ENCODE peak calls at places on chromosomes 13 and 19, in four cellular contexts. One of them, this sample, is unnamed.

GRCh38 chr13:31192306-31192705 is 7.5 kb upstream of the B3GLCT start:
- DNase-seq in neural progenitor cell: no peak
- DNase-seq in stimulated activated CD8-positive, alpha-beta memory T cell treated with anti-CD3 and anti-CD28 coated beads, Interleukin-15, amount 100 ng/mL, for 24 hours: no peak
- DNase-seq in AG10803: no peak
- DNase-seq in this sample: no peak

GRCh38 chr13:112703935-112704633 is 14.2 kb downstream of the ATP11A start:
- DNase-seq in stimulated activated CD8-positive, alpha-beta memory T cell treated with anti-CD3 and anti-CD28 coated beads, Interleukin-15, amount 100 ng/mL, for 24 hours: no peak
- DNase-seq in AG10803: no peak
- DNase-seq in neural progenitor cell: no peak
- DNase-seq in this sample: no peak

GRCh38 chr19:45075215-45076028 is 856 bp downstream of the ZNF296 start:
- DNase-seq in stimulated activated CD8-positive, alpha-beta memory T cell treated with anti-CD3 and anti-CD28 coated beads, Interleukin-15, amount 100 ng/mL, for 24 hours: no peak
- DNase-seq in AG10803: peak
- DNase-seq in neural progenitor cell: peak
- DNase-seq in this sample: no peak

GRCh38 chr19:33654840-33655508 is 33.2 kb downstream of the CHST8 start:
- DNase-seq in neural progenitor cell: no peak
- DNase-seq in stimulated activated CD8-positive, alpha-beta memory T cell treated with anti-CD3 and anti-CD28 coated beads, Interleukin-15, amount 100 ng/mL, for 24 hours: no peak
- DNase-seq in AG10803: no peak
- DNase-seq in this sample: no peak

GRCh38 chr13:113841355-113841653 is 22.6 kb downstream of the GAS6 start:
- DNase-seq in stimulated activated CD8-positive, alpha-beta memory T cell treated with anti-CD3 and anti-CD28 coated beads, Interleukin-15, amount 100 ng/mL, for 24 hours: no peak
- DNase-seq in AG10803: no peak
- DNase-seq in neural progenitor cell: no peak
- DNase-seq in this sample: no peak

GRCh38 chr19:46133777-46134231 is 9.3 kb upstream of the IGFL3 start:
- DNase-seq in stimulated activated CD8-positive, alpha-beta memory T cell treated with anti-CD3 and anti-CD28 coated beads, Interleukin-15, amount 100 ng/mL, for 24 hours: no peak
- DNase-seq in neural progenitor cell: peak
- DNase-seq in AG10803: no peak
- DNase-seq in this sample: no peak

GRCh38 chr13:98970293-98970692 is 7.6 kb downstream of the DOCK9 start:
- DNase-seq in stimulated activated CD8-positive, alpha-beta memory T cell treated with anti-CD3 and anti-CD28 coated beads, Interleukin-15, amount 100 ng/mL, for 24 hours: no peak
- DNase-seq in neural progenitor cell: no peak
- DNase-seq in AG10803: no peak
- DNase-seq in this sample: no peak

GRCh38 chr19:40721936-40722661 is 5.2 kb downstream of the ITPKC start:
- DNase-seq in AG10803: no peak
- DNase-seq in stimulated activated CD8-positive, alpha-beta memory T cell treated with anti-CD3 and anti-CD28 coated beads, Interleukin-15, amount 100 ng/mL, for 24 hours: no peak
- DNase-seq in neural progenitor cell: no peak
- DNase-seq in this sample: peak

GRCh38 chr13:70235565-70235964 is 127.3 kb upstream of the KLHL1 start:
- DNase-seq in stimulated activated CD8-positive, alpha-beta memory T cell treated with anti-CD3 and anti-CD28 coated beads, Interleukin-15, amount 100 ng/mL, for 24 hours: no peak
- DNase-seq in neural progenitor cell: no peak
- DNase-seq in AG10803: no peak
- DNase-seq in this sample: no peak

GRCh38 chr19:40580619-40581018 is 3.9 kb downstream of the SHKBP1 start:
- DNase-seq in stimulated activated CD8-positive, alpha-beta memory T cell treated with anti-CD3 and anti-CD28 coated beads, Interleukin-15, amount 100 ng/mL, for 24 hours: no peak
- DNase-seq in AG10803: no peak
- DNase-seq in neural progenitor cell: no peak
- DNase-seq in this sample: no peak

GRCh38 chr19:18183529-18183928 is 9.5 kb upstream of the MPV17L2 start:
- DNase-seq in stimulated activated CD8-positive, alpha-beta memory T cell treated with anti-CD3 and anti-CD28 coated beads, Interleukin-15, amount 100 ng/mL, for 24 hours: no peak
- DNase-seq in AG10803: no peak
- DNase-seq in neural progenitor cell: no peak
- DNase-seq in this sample: no peak

GRCh38 chr19:43594081-43594697 is 1.7 kb downstream of the IRGQ start:
- DNase-seq in stimulated activated CD8-positive, alpha-beta memory T cell treated with anti-CD3 and anti-CD28 coated beads, Interleukin-15, amount 100 ng/mL, for 24 hours: no peak
- DNase-seq in AG10803: no peak
- DNase-seq in neural progenitor cell: no peak
- DNase-seq in this sample: no peak

GRCh38 chr13:76210262-76210661 is 574.1 kb downstream of the LMO7 start:
- DNase-seq in neural progenitor cell: no peak
- DNase-seq in AG10803: no peak
- DNase-seq in stimulated activated CD8-positive, alpha-beta memory T cell treated with anti-CD3 and anti-CD28 coated beads, Interleukin-15, amount 100 ng/mL, for 24 hours: no peak
- DNase-seq in this sample: peak

GRCh38 chr13:23754506-23754905 is 134.7 kb downstream of the MIPEP start:
- DNase-seq in neural progenitor cell: no peak
- DNase-seq in stimulated activated CD8-positive, alpha-beta memory T cell treated with anti-CD3 and anti-CD28 coated beads, Interleukin-15, amount 100 ng/mL, for 24 hours: no peak
- DNase-seq in AG10803: no peak
- DNase-seq in this sample: no peak

This sample was measured in mesenchymal stem cell.